ENCODE peak calls at places on chromosomes 1 and 21, in ten cellular contexts. G is spleen, M is AG09309, Y is left ventricle myocardium inferior, F is thoracic aorta, R is ovary, U is astrocyte of the cerebellum, N is cardiac muscle cell, A is astrocyte, O is GM12865. D is an unnamed sample.

GRCh38 chr1:10031461-10031860 is 1.3 kb upstream of the UBE4B start:
- DNase-seq in G (no peak), M (no peak), Y (no peak), F (no peak), R (no peak), U (no peak), N (peak; percentile 59), A (peak; percentile 81), O (no peak), D (peak; percentile 83)

GRCh38 chr1:211581521-211581920 is 2.6 kb upstream of the SLC30A1 start:
- DNase-seq in G (no peak), M (peak; percentile 64), Y (no peak), F (no peak), R (no peak), U (no peak), N (no peak), A (peak; percentile 81), O (no peak), D (no peak)

GRCh38 chr1:77796695-77797405 is 17.4 kb downstream of the MIGA1 start:
- DNase-seq in G (no peak), M (no peak), Y (no peak), F (no peak), R (no peak), U (no peak), N (no peak), A (no peak), O (no peak), D (no peak)

GRCh38 chr1:225426395-225427248 is 1.2 kb downstream of the LBR start:
- DNase-seq in G (peak; percentile 91), M (no peak), Y (peak; percentile 24), F (no peak), R (peak; percentile 53), U (no peak), N (peak; percentile 69), A (peak; percentile 12), O (peak; percentile 54), D (no peak)

GRCh38 chr1:180927348-180927747 is 14.7 kb downstream of the KIAA1614 start:
- DNase-seq in G (no peak), M (no peak), Y (peak; percentile 56), F (no peak), R (no peak), U (no peak), N (peak; percentile 68), A (no peak), O (no peak), D (no peak)

GRCh38 chr1:117967472-117967871 is 37.9 kb downstream of the WDR3 start:
- DNase-seq in G (no peak), M (peak; percentile 14), Y (no peak), F (no peak), R (no peak), U (peak; percentile 78), N (no peak), A (peak; percentile 46), O (no peak), D (no peak)

GRCh38 chr1:151790940-151791651 is 796 bp upstream of the TDRKH start:
- DNase-seq in G (peak; percentile 85), M (no peak), Y (no peak), F (no peak), R (no peak), U (no peak), N (peak; percentile 40), A (no peak), O (peak; percentile 19), D (no peak)

GRCh38 chr1:52186449-52186848 is 44.6 kb downstream of the ZFYVE9 start:
- DNase-seq in G (no peak), M (no peak), Y (no peak), F (no peak), R (no peak), U (no peak), N (no peak), A (peak; percentile 81), O (no peak), D (no peak)

GRCh38 chr1:88571510-88571909 is 112.6 kb upstream of the PKN2 start:
- DNase-seq in G (no peak), M (no peak), Y (no peak), F (no peak), R (no peak), U (no peak), N (no peak), A (no peak), O (no peak), D (no peak)

GRCh38 chr21:36080386-36080785 is 10.6 kb downstream of the CBR1 start:
- DNase-seq in G (no peak), M (no peak), Y (no peak), F (no peak), R (no peak), U (no peak), N (no peak), A (no peak), O (no peak), D (no peak)

GRCh38 chr1:70044832-70045231 is 160.5 kb downstream of the LRRC40 start:
- DNase-seq in G (no peak), M (peak; percentile 47), Y (no peak), F (no peak), R (no peak), U (peak; percentile 68), N (no peak), A (peak; percentile 82), O (no peak), D (peak; percentile 21)

GRCh38 chr1:77283701-77284425 is 2.0 kb downstream of the AK5 start:
- DNase-seq in G (no peak), M (no peak), Y (no peak), F (no peak), R (no peak), U (no peak), N (no peak), A (no peak), O (no peak), D (no peak)

DNA sequence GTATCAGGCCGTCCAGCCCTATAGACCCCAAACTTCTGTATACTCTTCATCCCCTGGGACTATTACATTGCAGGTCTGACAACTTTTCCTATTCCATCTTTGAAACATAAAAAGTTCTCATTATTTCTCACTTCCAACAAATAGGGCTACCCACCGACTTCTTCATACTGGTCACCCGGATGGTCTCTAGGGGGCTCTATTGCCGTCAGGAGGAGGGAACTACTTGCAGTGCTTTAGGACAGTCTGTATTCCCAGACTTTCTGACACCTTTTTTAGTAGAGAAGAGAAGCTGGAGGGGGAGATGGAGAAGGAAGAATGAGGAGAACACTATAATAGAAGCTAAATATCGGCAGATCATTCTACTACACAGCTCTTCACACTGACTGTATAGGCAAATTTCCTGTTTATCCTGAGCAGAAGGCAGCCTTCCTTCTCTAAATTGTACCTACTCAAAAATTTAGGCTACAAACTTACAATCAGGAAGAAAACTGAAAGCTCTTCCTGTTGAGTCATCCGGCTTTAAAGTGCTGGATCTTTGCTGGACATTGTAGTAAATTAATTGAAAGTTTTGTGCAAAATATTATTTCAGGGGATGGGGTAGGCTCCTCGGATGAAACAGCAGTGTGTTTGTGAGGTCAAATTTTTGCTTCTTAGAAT is 54.6 kb downstream of the CDC7 start:
- DNase-seq in G (no peak), M (no peak), Y (no peak), F (no peak), R (no peak), U (no peak), N (no peak), A (peak; percentile 12), O (no peak), D (no peak)
- TF ChIP-seq CTCF in G (no peak), M (no peak), Y (peak; percentile 51), F (no peak), R (peak; percentile 47), U (peak; percentile 65), N (no peak), A (no peak), O (no peak), D (peak; percentile 52)

GRCh38 chr1:65151641-65152040 is 3.6 kb downstream of the AK4 start:
- DNase-seq in G (no peak), M (no peak), Y (no peak), F (no peak), R (no peak), U (no peak), N (no peak), A (no peak), O (no peak), D (no peak)

GRCh38 chr1:65149753-65150463 is 1.9 kb downstream of the AK4 start:
- DNase-seq in G (no peak), M (no peak), Y (no peak), F (no peak), R (no peak), U (no peak), N (no peak), A (no peak), O (no peak), D (no peak)

GRCh38 chr1:65148548-65149390 is 766 bp downstream of the AK4 start:
- DNase-seq in G (peak; percentile 78), M (no peak), Y (peak; percentile 60), F (no peak), R (peak; percentile 50), U (no peak), N (peak; percentile 71), A (no peak), O (peak; percentile 76), D (no peak)

GRCh38 chr1:65149391-65149729 is 1.4 kb downstream of the AK4 start:
- DNase-seq in G (no peak), M (no peak), Y (no peak), F (no peak), R (no peak), U (no peak), N (no peak), A (no peak), O (no peak), D (no peak)

GRCh38 chr1:65150583-65151263 is 2.7 kb downstream of the AK4 start:
- DNase-seq in G (no peak), M (no peak), Y (no peak), F (no peak), R (no peak), U (no peak), N (no peak), A (no peak), O (no peak), D (no peak)
- H3K4me3 ChIP-seq in G (no peak overlapping the region), M (no peak overlapping the region), Y (peak overlapping the region; percentile 92), F (peak overlapping the region; percentile 97), R (no peak overlapping the region), U (no peak overlapping the region), N (peak overlapping the region; percentile 51), A (no peak overlapping the region), O (peak overlapping the region; percentile 87), D (no peak overlapping the region)

GRCh38 chr1:208737922-208738321 is 493.7 kb upstream of the PLXNA2 start:
- DNase-seq in G (no peak), M (no peak), Y (no peak), F (no peak), R (no peak), U (no peak), N (no peak), A (no peak), O (peak; percentile 73), D (no peak)
- TF ChIP-seq CTCF in G (no peak), M (no peak), Y (no peak), F (no peak), R (no peak), U (no peak), N (no peak), A (no peak), O (peak; percentile 34), D (no peak)

GRCh38 chr1:39080884-39081265 is 54.7 kb downstream of the NDUFS5 start:
- DNase-seq in G (peak; percentile 59), M (no peak), Y (no peak), F (no peak), R (peak; percentile 65), U (no peak), N (peak; percentile 76), A (no peak), O (no peak), D (no peak)
- H3K4me3 ChIP-seq in G (peak overlapping the region; percentile 55), M (peak overlapping the region; percentile 36), Y (peak overlapping the region; percentile 73), F (peak overlapping the region; percentile 72), R (peak overlapping the region; percentile 55), U (peak overlapping the region; percentile 41), N (peak overlapping the region; percentile 95), A (no peak overlapping the region), O (no peak overlapping the region), D (peak overlapping the region; percentile 44)

D was measured in retinal pigment epithelial cell.